ENCODE peak calls at places on chromosomes 6 and 20, in five cellular contexts. H is left ventricle myocardium inferior; F is CD8-positive, alpha-beta memory T cell; M is small intestine; D is heart right ventricle. X is an unnamed sample. For H3K4me1 and H3K9me3, the result is how much of the 10 kb centered on the place peaks cover.

GRCh38 chr6:143754204-143754603 is 76.4 kb downstream of the PHACTR2 start:
- DNase-seq in F (no peak), M (no peak), D (no peak), H (no peak), X (no peak)

GRCh38 chr6:74814440-74814839 is 391.4 kb downstream of the COL12A1 start:
- DNase-seq in F (no peak), D (no peak), H (no peak), M (no peak), X (no peak)

GRCh38 chr20:41145821-41146620 is 8.7 kb downstream of the PLCG1 start:
- DNase-seq in F (no peak), M (no peak), H (peak), D (peak), X (no peak)

GRCh38 chr6:144063246-144063743 is 32.1 kb downstream of the SF3B5 start:
- DNase-seq in F (no peak), D (no peak), H (no peak), M (peak), X (peak)

GRCh38 chr6:147022041-147022440 is 182.2 kb upstream of the STXBP5 start:
- DNase-seq in F (no peak), D (no peak), M (no peak), H (no peak), X (no peak)

GRCh38 chr6:48067148-48067709 is 43.8 kb downstream of the PTCHD4 start:
- DNase-seq in M (no peak), D (no peak), F (no peak), H (no peak), X (no peak)

GRCh38 chr20:18728165-18728866 is 85.3 kb upstream of the SCP2D1 start:
- DNase-seq in F (no peak), M (peak), H (no peak), D (no peak), X (no peak)

GRCh38 chr6:78611886-78612480 is 255.4 kb upstream of the IRAK1BP1 start:
- DNase-seq in M (no peak), F (no peak), D (no peak), H (no peak), X (no peak)

GRCh38 chr20:43840382-43841070 is 74.1 kb upstream of the TOX2 start:
- DNase-seq in M (no peak), H (no peak), D (no peak), F (peak), X (peak)

DNA sequence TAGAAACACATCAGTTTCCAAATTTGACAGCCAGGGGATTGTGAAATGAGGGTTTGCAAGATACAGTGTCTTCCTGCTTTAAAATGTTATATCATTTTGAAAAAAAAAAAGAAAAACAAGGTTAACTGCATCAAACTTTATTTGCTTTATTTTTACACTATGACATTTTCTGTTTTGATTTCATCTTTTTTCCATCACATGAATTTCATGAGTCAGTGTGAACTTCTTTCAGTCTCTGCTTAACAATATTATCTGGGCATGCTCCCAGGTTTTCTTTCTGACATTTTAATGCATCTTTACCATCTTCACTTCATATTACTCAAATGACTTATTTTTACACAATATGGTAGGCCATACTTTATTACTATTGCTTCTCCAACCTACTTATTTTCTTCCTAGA is 1.9 kb downstream of the NCOA7 start:
- DNase-seq in D (no peak), H (no peak), F (no peak), M (no peak), X (no peak)
- H3K4me1 ChIP-seq in D (under half), H (half or more), F (under half), M (under half), X (under half)

GRCh38 chr20:29744071-29744470 is 1513.4 kb upstream of the DEFB115 start:
- DNase-seq in D (no peak), H (no peak), M (no peak), F (no peak), X (no peak)

GRCh38 chr20:29743101-29743931 is 1514.1 kb upstream of the DEFB115 start:
- DNase-seq in H (no peak), F (no peak), M (no peak), D (no peak), X (no peak)

GRCh38 chr20:29741594-29741893 is 1515.9 kb upstream of the DEFB115 start:
- DNase-seq in D (no peak), M (no peak), H (no peak), F (no peak), X (no peak)

GRCh38 chr20:29741894-29742698 is 1515.4 kb upstream of the DEFB115 start:
- DNase-seq in D (no peak), M (no peak), H (no peak), F (no peak), X (no peak)

GRCh38 chr20:29742699-29743100 is 1514.8 kb upstream of the DEFB115 start:
- DNase-seq in F (no peak), D (no peak), M (no peak), H (no peak), X (no peak)
- H3K9me3 ChIP-seq in F (under half), D (under half), M (under half), H (under half), X (under half)

DNA sequence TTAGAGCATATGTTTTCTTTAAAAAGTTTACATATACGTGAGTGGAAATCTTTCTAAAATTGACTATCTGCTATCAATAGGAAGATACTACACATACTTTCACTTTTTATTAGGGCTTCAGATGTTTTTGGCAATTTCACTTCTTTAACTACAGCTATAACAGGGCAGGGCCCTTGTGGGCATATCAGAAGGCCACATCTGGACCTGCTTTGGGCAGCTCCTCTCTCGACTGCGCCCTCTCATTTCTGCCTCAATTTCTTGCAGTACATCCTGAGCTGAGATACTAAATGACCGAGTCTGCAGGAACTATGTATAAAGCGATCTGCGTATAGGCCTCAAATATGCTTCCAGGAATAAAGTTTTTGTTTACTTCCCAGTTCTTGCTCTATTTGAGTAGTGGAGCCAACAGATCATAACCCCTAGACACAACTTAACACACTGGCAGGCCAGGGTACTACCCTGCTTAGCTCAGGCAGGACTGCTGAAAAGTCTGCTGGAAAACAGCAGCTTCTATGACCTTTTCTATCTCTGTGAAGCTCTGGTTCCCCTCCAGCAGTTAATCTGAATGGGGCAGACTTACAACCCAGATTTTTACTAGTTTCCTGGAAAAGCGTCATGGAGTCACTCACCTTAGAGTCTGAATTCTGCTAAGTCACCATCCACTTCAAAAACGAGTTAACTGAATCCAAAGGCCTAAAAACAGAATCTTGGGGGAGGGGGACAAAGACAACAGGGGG is 12.7 kb downstream of the GCLC start:
- DNase-seq in F (no peak), M (no peak), D (no peak), H (no peak), X (no peak)
- H3K4me1 ChIP-seq in F (under half), M (under half), D (under half), H (half or more), X (under half)

GRCh38 chr6:3039384-3039783 is 28.9 kb upstream of the RIPK1 start:
- DNase-seq in D (no peak), H (no peak), M (no peak), F (no peak), X (no peak)

GRCh38 chr6:3033652-3034051 is 34.0 kb downstream of the NQO2 start:
- DNase-seq in D (no peak), H (no peak), M (no peak), F (no peak), X (no peak)

GRCh38 chr6:3035397-3035796 is 32.9 kb upstream of the RIPK1 start:
- DNase-seq in D (no peak), F (no peak), M (no peak), H (no peak), X (no peak)

GRCh38 chr6:3037578-3038365 is 30.5 kb upstream of the RIPK1 start:
- DNase-seq in D (peak), F (no peak), H (no peak), M (no peak), X (no peak)

GRCh38 chr6:3036861-3037469 is 31.3 kb upstream of the RIPK1 start:
- DNase-seq in H (no peak), D (no peak), M (no peak), F (no peak), X (no peak)
- H3K9me3 ChIP-seq in H (under half), D (under half), M (under half), F (under half), X (under half)

GRCh38 chr6:25312703-25313102 is 33.5 kb downstream of the CARMIL1 start:
- DNase-seq in M (no peak), H (no peak), F (no peak), D (no peak), X (no peak)

GRCh38 chr6:25316626-25317025 is 37.5 kb downstream of the CARMIL1 start:
- DNase-seq in F (no peak), M (no peak), H (no peak), D (no peak), X (no peak)

GRCh38 chr6:25315778-25316177 is 36.6 kb downstream of the CARMIL1 start:
- DNase-seq in H (no peak), M (no peak), F (no peak), D (no peak), X (no peak)

GRCh38 chr6:25315194-25315593 is 36.0 kb downstream of the CARMIL1 start:
- DNase-seq in H (no peak), F (no peak), D (no peak), M (no peak), X (no peak)

DNA sequence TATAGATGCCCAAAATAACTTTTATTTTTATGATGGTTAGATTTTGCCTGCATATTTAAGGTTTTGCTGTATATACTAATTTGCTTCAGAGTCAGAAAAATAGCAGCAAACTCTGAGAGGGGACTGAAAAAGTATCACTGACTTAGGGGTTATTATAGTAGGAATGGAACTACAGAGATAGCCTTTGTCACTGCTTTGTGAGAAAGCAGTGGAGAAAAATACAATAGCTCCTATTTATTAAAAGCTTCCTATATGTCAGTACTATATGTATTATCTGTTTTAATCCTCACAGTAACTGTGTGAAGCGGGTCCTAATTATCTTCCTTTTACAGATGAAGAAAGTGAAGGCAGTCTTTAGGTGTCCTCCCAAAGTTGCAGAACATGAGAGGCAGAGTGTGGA is 35.6 kb downstream of the CARMIL1 start:
- DNase-seq in M (no peak), F (no peak), D (no peak), H (no peak), X (no peak)
- H3K4me1 ChIP-seq in M (under half), F (under half), D (under half), H (under half), X (under half)

DNA sequence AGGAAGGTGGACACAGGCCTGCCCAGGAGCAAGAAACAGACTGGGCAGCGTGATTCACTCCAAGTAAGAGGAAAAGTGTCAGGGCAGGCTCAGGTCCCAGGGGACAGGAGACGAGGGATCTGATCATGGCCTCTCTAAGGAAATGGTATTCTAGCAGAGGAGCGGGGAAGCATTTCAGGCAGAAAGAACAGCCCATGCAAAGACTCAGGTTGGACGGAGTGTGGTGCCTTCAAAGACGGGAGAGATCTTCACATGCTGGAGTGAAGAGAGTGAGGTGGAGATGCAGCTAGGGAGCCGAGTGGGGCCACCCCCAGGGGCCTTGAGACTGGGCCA is 161.1 kb downstream of the SYCP2 start:
- DNase-seq in M (no peak), F (no peak), H (no peak), D (no peak), X (no peak)
- H3K9me3 ChIP-seq in M (under half), F (under half), H (under half), D (under half), X (under half)

GRCh38 chr6:42103753-42104094 is 38.7 kb downstream of the C6orf132 start:
- DNase-seq in H (no peak), F (no peak), D (no peak), M (no peak), X (no peak)
- H3K4me1 ChIP-seq in H (half or more), F (under half), D (under half), M (under half), X (under half)

GRCh38 chr6:110468696-110469095 is 7.7 kb downstream of the SLC22A16 start:
- DNase-seq in H (no peak), D (no peak), M (no peak), F (no peak), X (no peak)
- H3K9me3 ChIP-seq in H (under half), D (under half), M (under half), F (under half), X (under half)